ENCODE peak calls at places on chromosomes 4 and X, in seven cellular contexts. W, V, P, N, L, B and X are unnamed samples.
A peak's percentile ranks its signal among the peaks of the same experiment; 100 is the strongest.

GRCh38 chr4:25310066-25310824 is 2.3 kb upstream of the ZCCHC4 start:
- DNase-seq in W (no peak), V (peak; percentile 49), P (no peak), N (no peak), L (no peak), B (no peak), X (no peak)

GRCh38 chr4:7367361-7367760 is 67.4 kb downstream of the PSAPL1 start:
- DNase-seq in W (no peak), V (no peak), P (no peak), N (no peak), L (no peak), B (no peak), X (no peak)

GRCh38 chr4:174172274-174172673 is 111.2 kb downstream of the FBXO8 start:
- DNase-seq in W (no peak), V (no peak), P (no peak), N (no peak), L (no peak), B (no peak), X (no peak)

GRCh38 chrX:16123222-16123786 is at the start of gene GRPR:
- DNase-seq in W (peak; percentile 93), V (peak; percentile 27), P (peak; percentile 75), N (peak; percentile 50), L (peak; percentile 78), B (peak; percentile 83), X (peak; percentile 64)

GRCh38 chrX:16930392-16930791 is 16.1 kb upstream of the REPS2 start:
- DNase-seq in W (no peak), V (no peak), P (no peak), N (no peak), L (no peak), B (no peak), X (no peak)

GRCh38 chrX:151793886-151794285 is 59.3 kb downstream of the CNGA2 start:
- DNase-seq in W (no peak), V (no peak), P (no peak), N (no peak), L (no peak), B (no peak), X (no peak)

GRCh38 chr4:86300516-86300915 is 59.3 kb downstream of the MAPK10 start:
- DNase-seq in W (no peak), V (no peak), P (no peak), N (no peak), L (no peak), B (no peak), X (no peak)

GRCh38 chrX:39734174-39734776 is 363.5 kb downstream of the BCOR start:
- DNase-seq in W (no peak), V (no peak), P (no peak), N (no peak), L (no peak), B (no peak), X (no peak)

GRCh38 chr4:172356002-172356401 is 542.8 kb downstream of the GALNTL6 start:
- DNase-seq in W (no peak), V (no peak), P (no peak), N (no peak), L (peak; percentile 5), B (no peak), X (no peak)

GRCh38 chrX:130055103-130055502 is 55.2 kb downstream of the ELF4 start:
- DNase-seq in W (no peak), V (no peak), P (peak; percentile 57), N (no peak), L (peak; percentile 31), B (no peak), X (no peak)

GRCh38 chr4:105978684-105979296 is 83.5 kb downstream of the NPNT start:
- DNase-seq in W (no peak), V (no peak), P (peak; percentile 75), N (no peak), L (peak; percentile 79), B (no peak), X (no peak)

GRCh38 chrX:111597967-111598366 is 83.0 kb upstream of the ALG13 start:
- DNase-seq in W (no peak), V (no peak), P (no peak), N (no peak), L (no peak), B (no peak), X (no peak)

GRCh38 chr4:10442976-10443375 is 14.2 kb downstream of the ZNF518B start:
- DNase-seq in W (no peak), V (no peak), P (peak; percentile 46), N (no peak), L (no peak), B (no peak), X (no peak)

GRCh38 chr4:176587920-176588319 is 204.8 kb downstream of the VEGFC start:
- DNase-seq in W (no peak), V (no peak), P (peak; percentile 13), N (no peak), L (peak; percentile 84), B (no peak), X (no peak)

GRCh38 chr4:141763373-141763772 is 127.0 kb downstream of the IL15 start:
- DNase-seq in W (no peak), V (no peak), P (no peak), N (no peak), L (no peak), B (no peak), X (no peak)

GRCh38 chr4:34183916-34184315 is 2060.4 kb downstream of the ARAP2 start:
- DNase-seq in W (no peak), V (no peak), P (peak; percentile 65), N (no peak), L (no peak), B (no peak), X (no peak)

GRCh38 chr4:80017125-80017854 is 55.7 kb downstream of the ANTXR2 start:
- DNase-seq in W (no peak), V (no peak), P (peak; percentile 89), N (no peak), L (peak; percentile 60), B (peak; percentile 46), X (no peak)

GRCh38 chr4:97770222-97770621 is 373.1 kb downstream of the STPG2 start:
- DNase-seq in W (no peak), V (no peak), P (no peak), N (no peak), L (no peak), B (no peak), X (no peak)

GRCh38 chr4:82865592-82865991 is 25.4 kb downstream of the SEC31A start:
- DNase-seq in W (no peak), V (no peak), P (peak; percentile 87), N (no peak), L (peak; percentile 68), B (no peak), X (no peak)

GRCh38 chrX:108699368-108699767 is 37.0 kb downstream of the IRS4 start:
- DNase-seq in W (peak; percentile 23), V (peak; percentile 2), P (peak; percentile 9), N (no peak), L (peak; percentile 8), B (no peak), X (no peak)

GRCh38 chrX:155242300-155242699 is 22.0 kb downstream of the RAB39B start:
- DNase-seq in W (no peak), V (no peak), P (no peak), N (no peak), L (no peak), B (no peak), X (no peak)

GRCh38 chr4:184748251-184748652 is 14.4 kb upstream of the CENPU start:
- DNase-seq in W (no peak), V (no peak), P (no peak), N (no peak), L (no peak), B (no peak), X (no peak)

GRCh38 chrX:121671649-121672048 is 624.2 kb downstream of the GLUD2 start:
- DNase-seq in W (no peak), V (no peak), P (no peak), N (no peak), L (no peak), B (no peak), X (no peak)